ENCODE peak calls at places on chromosomes 2 and 18, in four cellular contexts. O is WTC11, S is GM12878, U is HepG2. K is an unnamed sample.

GRCh38 chr18:63953811-63954210 is 4.7 kb downstream of the HMSD start:
- DNase-seq in U (no peak), S (no peak), O (no peak), K (no peak)

GRCh38 chr2:39593439-39594393 is 72.0 kb upstream of the TMEM178A start:
- DNase-seq in O (peak), U (peak), S (no peak), K (peak)

GRCh38 chr2:226405465-226405864 is 394.2 kb downstream of the IRS1 start:
- DNase-seq in O (no peak), U (no peak), S (no peak), K (no peak)

GRCh38 chr2:109721117-109721504 is 73.0 kb upstream of the RGPD5 start:
- DNase-seq in S (no peak), U (no peak), O (no peak), K (no peak)

GRCh38 chr2:47054036-47054555 is 101.0 kb downstream of the STPG4 start:
- DNase-seq in O (no peak), S (no peak), U (no peak), K (no peak)

GRCh38 chr18:68766433-68766832 is 31.4 kb upstream of the CCDC102B start:
- DNase-seq in O (no peak), U (no peak), S (no peak), K (no peak)

GRCh38 chr2:232658217-232658785 is 24.9 kb downstream of the EFHD1 start:
- DNase-seq in S (no peak), U (no peak), O (no peak), K (peak)

GRCh38 chr2:236264256-236264655 is at the start of gene ASB18:
- DNase-seq in S (no peak), O (no peak), U (no peak), K (no peak)

GRCh38 chr2:231527955-231528635 is 2.1 kb downstream of the NMUR1 start:
- DNase-seq in S (no peak), O (no peak), U (no peak), K (no peak)

GRCh38 chr2:180111901-180112300 is 104.8 kb upstream of the CWC22 start:
- DNase-seq in O (no peak), U (no peak), S (no peak), K (no peak)

GRCh38 chr2:144509548-144510205 is 10.2 kb downstream of the ZEB2 start:
- DNase-seq in U (no peak), O (no peak), S (no peak), K (no peak)

GRCh38 chr2:7094113-7094760 is 177.0 kb downstream of the RNF144A start:
- DNase-seq in S (no peak), O (no peak), U (no peak), K (no peak)

GRCh38 chr2:71240794-71241193 is 13.9 kb upstream of the PAIP2B start:
- DNase-seq in S (no peak), O (no peak), U (no peak), K (no peak)

GRCh38 chr2:109378682-109379081 is 235.1 kb downstream of the SEPTIN10 start:
- DNase-seq in U (no peak), S (no peak), O (no peak), K (no peak)

GRCh38 chr2:48707466-48707865 is 48.1 kb downstream of the LHCGR start:
- DNase-seq in S (no peak), U (peak), O (no peak), K (no peak)

GRCh38 chr2:201781583-201782051 is 884 bp upstream of the ALS2 start:
- DNase-seq in U (no peak), O (no peak), S (no peak), K (no peak)

GRCh38 chr2:203579730-203580129 is 44.6 kb upstream of the RAPH1 start:
- DNase-seq in O (no peak), U (no peak), S (no peak), K (no peak)

GRCh38 chr2:19347619-19348562 is 10.5 kb downstream of the OSR1 start:
- DNase-seq in U (peak), O (peak), S (peak), K (peak)

GRCh38 chr18:31497711-31498449 is at the start of gene DSG2:
- DNase-seq in U (peak), S (no peak), O (peak), K (peak)

GRCh38 chr2:177314194-177314593 is 49.7 kb upstream of the NFE2L2 start:
- DNase-seq in U (no peak), O (no peak), S (no peak), K (no peak)

GRCh38 chr2:239357954-239358754 is 42.7 kb downstream of the HDAC4 start:
- DNase-seq in O (no peak), U (no peak), S (no peak), K (no peak)

GRCh38 chr18:7764406-7764805 is 197.3 kb downstream of the PTPRM start:
- DNase-seq in O (no peak), U (no peak), S (no peak), K (no peak)

GRCh38 chr2:234919711-234920110 is 32.1 kb upstream of the SH3BP4 start:
- DNase-seq in S (no peak), U (no peak), O (no peak), K (no peak)

GRCh38 chr2:172710584-172711024 is 25.0 kb upstream of the RAPGEF4 start:
- DNase-seq in U (peak), S (no peak), O (peak), K (peak)

GRCh38 chr18:25503567-25504081 is 151.7 kb upstream of the ZNF521 start:
- DNase-seq in S (no peak), O (peak), U (peak), K (peak)

GRCh38 chr18:59707306-59707705 is 10.1 kb upstream of the CCBE1 start:
- DNase-seq in O (no peak), U (no peak), S (no peak), K (no peak)

GRCh38 chr2:53724511-53724910 is 43.1 kb upstream of the CHAC2 start:
- DNase-seq in S (no peak), U (no peak), O (no peak), K (no peak)

GRCh38 chr2:78281164-78281563 is 744.3 kb upstream of the REG3G start:
- DNase-seq in S (peak), U (no peak), O (no peak), K (no peak)

GRCh38 chr18:9549405-9549804 is 65.0 kb downstream of the PPP4R1 start:
- DNase-seq in O (no peak), S (no peak), U (no peak), K (no peak)

GRCh38 chr18:74499633-74500032 is 3.5 kb downstream of the CNDP2 start:
- DNase-seq in O (peak), U (no peak), S (peak), K (peak)

GRCh38 chr18:44411971-44412370 is 268.7 kb upstream of the SETBP1 start:
- DNase-seq in S (no peak), U (no peak), O (no peak), K (no peak)

GRCh38 chr2:83224591-83224990 is 1234.5 kb downstream of the SUCLG1 start:
- DNase-seq in S (no peak), O (no peak), U (no peak), K (no peak)

GRCh38 chr2:41836944-41837343 is 210.9 kb upstream of the PKDCC start:
- DNase-seq in U (no peak), S (no peak), O (peak), K (peak)

GRCh38 chr18:13217466-13217961 is 1.0 kb upstream of the LDLRAD4 start:
- DNase-seq in O (peak), U (no peak), S (no peak), K (peak)

GRCh38 chr2:47360937-47361336 is 42.0 kb upstream of the MSH2 start:
- DNase-seq in U (peak), O (no peak), S (no peak), K (peak)

GRCh38 chr2:236604971-236605734 is 35.5 kb downstream of the ACKR3 start:
- DNase-seq in U (no peak), S (no peak), O (no peak), K (no peak)

GRCh38 chr2:25608718-25609117 is 64.7 kb downstream of the DTNB start:
- DNase-seq in O (no peak), S (no peak), U (peak), K (no peak)

GRCh38 chr2:164054651-164055050 is 318.8 kb upstream of the FIGN start:
- DNase-seq in S (no peak), O (no peak), U (no peak), K (no peak)

GRCh38 chr2:198374375-198375072 is 570.1 kb downstream of the PLCL1 start:
- DNase-seq in O (peak), S (no peak), U (peak), K (peak)

GRCh38 chr2:31384771-31385276 is 29.7 kb downstream of the XDH start:
- DNase-seq in S (no peak), U (no peak), O (no peak), K (no peak)
- TF ChIP-seq CBFB in S (no peak), U (no peak), O (no peak), K (no peak)

DNA sequence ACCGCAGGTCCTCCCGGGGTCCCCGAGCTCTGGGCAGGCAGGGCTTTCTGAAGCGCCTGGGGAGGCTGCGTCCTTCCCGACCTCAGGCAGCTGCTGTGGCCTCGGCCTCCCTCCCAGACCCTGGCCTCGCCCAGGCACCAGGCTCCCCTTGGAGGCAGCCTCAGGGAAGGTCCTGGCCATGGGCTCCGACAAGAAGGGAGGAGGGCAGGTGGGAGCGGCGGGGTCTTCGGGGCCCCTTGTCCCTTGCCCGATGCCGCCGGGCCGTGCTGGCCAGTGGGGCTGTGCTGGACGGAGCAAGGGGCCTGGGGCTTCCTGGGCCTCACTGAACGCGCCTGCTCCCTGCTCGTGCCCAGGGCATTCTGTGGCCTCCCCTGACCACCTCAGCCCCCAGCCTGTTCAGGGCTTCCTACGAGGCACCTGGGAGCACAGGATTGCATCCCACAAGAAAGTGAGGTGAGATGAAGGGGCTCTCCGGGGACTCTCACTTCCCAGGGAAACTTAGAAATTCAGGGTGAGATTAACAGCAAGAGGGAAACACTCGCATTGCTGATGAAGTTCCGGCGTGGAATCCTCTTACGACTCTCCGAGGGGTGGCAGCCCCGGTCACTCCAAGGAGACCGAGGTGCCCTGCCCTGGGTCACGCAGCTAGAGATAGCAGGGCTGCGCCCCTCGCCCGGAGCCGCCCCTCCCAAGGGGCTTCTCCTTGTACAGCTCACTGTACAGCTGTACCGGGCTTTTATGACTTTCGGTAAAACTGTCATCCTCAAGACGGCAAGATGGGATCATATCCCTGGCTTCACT is 792 bp downstream of the MFSD2B start:
- DNase-seq in S (no peak), U (no peak), O (no peak), K (peak)
- TF ChIP-seq CBFB in S (no peak), U (no peak), O (no peak), K (no peak)

GRCh38 chr2:157497603-157498314 is 53.9 kb upstream of the CYTIP start:
- DNase-seq in S (no peak), U (peak), O (no peak), K (peak)
- TF ChIP-seq CBFB in S (no peak), U (no peak), O (no peak), K (no peak)

DNA sequence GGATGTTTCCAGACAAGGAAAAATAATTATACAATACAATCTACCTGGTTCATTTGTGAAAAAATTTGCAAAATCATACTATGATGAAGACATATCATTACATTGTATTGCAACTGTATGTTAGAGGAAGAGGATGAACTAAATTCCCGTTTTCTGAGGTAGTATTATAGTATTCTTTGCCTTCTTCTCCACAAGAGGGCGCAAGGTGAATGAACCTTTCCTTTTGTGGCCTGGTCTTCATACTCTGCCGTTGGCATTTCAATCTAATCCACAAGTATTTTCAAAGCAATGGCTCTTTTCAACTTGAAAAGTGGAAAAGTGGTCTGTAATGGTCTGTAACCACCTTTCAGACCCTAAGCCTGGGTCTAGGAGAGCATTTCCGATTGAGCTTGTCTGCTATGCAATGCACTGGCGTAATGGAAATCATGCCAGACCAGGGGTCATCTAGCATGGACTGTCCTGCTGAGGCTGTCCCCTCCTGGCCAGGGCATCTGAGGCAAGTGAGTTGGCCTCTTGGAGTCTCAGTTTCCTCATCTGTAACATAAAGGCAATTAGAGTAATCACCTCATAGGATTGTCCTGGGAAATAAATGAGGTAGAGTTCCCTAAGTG is 30.8 kb upstream of the ZNF396 start:
- DNase-seq in S (no peak), U (peak), O (no peak), K (peak)
- TF ChIP-seq CBFB in S (no peak), U (no peak), O (no peak), K (no peak)

GRCh38 chr2:96091711-96092579 is 24.4 kb downstream of the ADRA2B start:
- DNase-seq in S (no peak), O (peak), U (no peak), K (no peak)
- TF ChIP-seq CBFB in S (no peak), O (no peak), U (no peak), K (no peak)

GRCh38 chr2:133369896-133370295 is 198.4 kb downstream of the NCKAP5 start:
- DNase-seq in U (no peak), S (no peak), O (no peak), K (no peak)
- TF ChIP-seq CBFB in U (no peak), S (no peak), O (no peak), K (no peak)

GRCh38 chr2:68238955-68239822 is 13.1 kb downstream of the PPP3R1 start:
- DNase-seq in U (no peak), S (no peak), O (no peak), K (no peak)
- TF ChIP-seq CBFB in U (no peak), S (no peak), O (no peak), K (no peak)

K was measured in K562.